ENCODE peak calls at places on chromosomes 11 and 22, in four cellular contexts. Q is mammary epithelial cell, B is psoas muscle, S is hepatocyte. G is an unnamed sample. For H3K27me3, the result is how much of the 10 kb centered on the place peaks cover.

GRCh38 chr22:22201925-22202343 is 42.7 kb upstream of the VPREB1 start:
- DNase-seq in Q (no peak), B (no peak), S (no peak), G (no peak)

GRCh38 chr11:6194065-6194581 is 4.9 kb upstream of the OR52W1 start:
- DNase-seq in Q (peak), B (no peak), S (no peak), G (no peak)

GRCh38 chr11:390175-390574 is 3.8 kb upstream of the PKP3 start:
- DNase-seq in Q (no peak), B (no peak), S (no peak), G (no peak)

GRCh38 chr11:66283461-66284105 is 5.4 kb downstream of the YIF1A start:
- DNase-seq in Q (no peak), B (no peak), S (no peak), G (no peak)

GRCh38 chr11:34168642-34169051 is 63.2 kb downstream of the NAT10 start:
- DNase-seq in Q (no peak), B (no peak), S (peak), G (no peak)

GRCh38 chr11:9069256-9069655 is 22.1 kb downstream of the SCUBE2 start:
- DNase-seq in Q (no peak), B (no peak), S (no peak), G (no peak)

GRCh38 chr11:57514538-57515331 is 767 bp downstream of the SLC43A1 start:
- DNase-seq in Q (no peak), B (peak), S (peak), G (peak)

GRCh38 chr22:43411981-43412807 is at the start of gene MPPED1:
- DNase-seq in Q (no peak), B (no peak), S (no peak), G (no peak)

GRCh38 chr11:13440100-13440855 is 22.7 kb downstream of the BTBD10 start:
- DNase-seq in Q (peak), B (peak), S (peak), G (peak)

GRCh38 chr11:109818303-109818702 is 274.9 kb upstream of the ZC3H12C start:
- DNase-seq in Q (no peak), B (no peak), S (no peak), G (no peak)

GRCh38 chr11:101553891-101554292 is 29.9 kb downstream of the TRPC6 start:
- DNase-seq in Q (no peak), B (no peak), S (no peak), G (no peak)

GRCh38 chr11:6111635-6112034 is 4.2 kb downstream of the OR56B4 start:
- DNase-seq in Q (no peak), B (no peak), S (no peak), G (no peak)

GRCh38 chr22:24147666-24148065 is 33.6 kb upstream of the SUSD2 start:
- DNase-seq in Q (no peak), B (no peak), S (no peak), G (no peak)

GRCh38 chr22:46027219-46028068 is 50.5 kb upstream of the WNT7B start:
- DNase-seq in Q (no peak), B (peak), S (peak), G (no peak)

GRCh38 chr11:96016978-96017502 is 93.1 kb upstream of the MTMR2 start:
- DNase-seq in Q (no peak), B (no peak), S (no peak), G (no peak)

GRCh38 chr11:128516467-128516778 is 70.9 kb downstream of the ETS1 start:
- DNase-seq in Q (no peak), B (no peak), S (no peak), G (no peak)

GRCh38 chr11:28887681-28888080 is 779.5 kb downstream of the METTL15 start:
- DNase-seq in Q (no peak), B (no peak), S (no peak), G (no peak)

GRCh38 chr11:77993902-77994301 is 566 bp downstream of the INTS4 start:
- DNase-seq in Q (no peak), B (no peak), S (no peak), G (no peak)

GRCh38 chr11:61545341-61545740 is 35.5 kb downstream of the SYT7 start:
- DNase-seq in Q (no peak), B (no peak), S (no peak), G (no peak)

GRCh38 chr11:112564228-112564955 is 303.7 kb upstream of the PLET1 start:
- DNase-seq in Q (peak), B (no peak), S (peak), G (peak)

DNA sequence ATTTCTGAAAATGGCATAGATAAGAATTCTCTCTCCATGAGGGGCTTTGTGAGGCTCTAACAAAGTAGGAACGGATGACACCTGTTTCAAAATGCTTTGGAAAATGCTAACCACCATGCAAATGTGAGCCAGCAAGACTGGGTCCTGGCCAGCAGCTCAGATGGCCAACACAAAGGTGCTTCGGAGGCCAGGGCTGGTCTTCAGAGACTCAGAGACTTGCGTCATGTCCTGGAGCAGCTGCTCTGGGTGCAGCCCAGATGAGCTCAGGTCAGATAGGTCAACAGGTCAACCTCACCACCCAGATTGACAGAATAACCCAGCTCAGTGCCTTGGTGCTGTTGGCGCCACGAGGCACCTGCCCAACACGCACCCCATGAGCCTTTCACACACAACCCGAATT is 12.0 kb upstream of the TMEM121B start:
- DNase-seq in Q (no peak), B (no peak), S (no peak), G (no peak)
- H3K27me3 ChIP-seq in Q (under half), B (under half), S (under half), G (under half)

DNA sequence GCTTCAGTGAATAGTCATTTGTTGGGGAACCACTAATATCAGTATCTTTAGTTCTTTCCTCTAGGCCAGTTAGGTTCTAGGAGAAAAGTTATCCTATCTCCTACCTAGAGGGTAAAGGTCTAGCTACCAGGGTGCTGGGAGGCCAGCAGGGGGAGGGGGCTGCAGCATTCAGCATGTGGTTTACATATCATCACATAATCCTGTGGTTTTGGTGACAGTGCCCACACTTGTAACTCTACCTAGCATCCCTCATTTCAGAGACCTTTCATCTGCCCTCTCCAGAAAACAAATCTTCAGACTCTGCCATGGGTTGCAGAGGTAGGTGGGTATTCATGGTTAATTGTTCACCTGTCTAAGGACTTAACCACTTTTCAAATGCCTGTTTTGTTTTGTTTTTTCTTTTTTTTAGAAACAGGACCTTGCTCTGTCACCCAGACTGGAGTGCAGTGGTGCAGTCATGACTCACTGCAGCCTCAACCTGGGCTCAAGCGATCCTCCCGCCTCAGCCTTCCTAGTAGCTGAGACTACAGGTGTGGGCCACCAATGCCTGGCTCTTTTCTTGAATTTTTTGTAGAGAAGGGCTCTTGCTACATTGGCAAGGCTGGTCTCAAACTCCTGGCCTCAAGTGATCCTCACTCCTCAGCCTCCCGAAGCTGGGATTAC is 146.8 kb downstream of the ENTHD1 start:
- DNase-seq in Q (no peak), B (no peak), S (no peak), G (no peak)
- H3K27me3 ChIP-seq in Q (under half), B (under half), S (under half), G (under half)

DNA sequence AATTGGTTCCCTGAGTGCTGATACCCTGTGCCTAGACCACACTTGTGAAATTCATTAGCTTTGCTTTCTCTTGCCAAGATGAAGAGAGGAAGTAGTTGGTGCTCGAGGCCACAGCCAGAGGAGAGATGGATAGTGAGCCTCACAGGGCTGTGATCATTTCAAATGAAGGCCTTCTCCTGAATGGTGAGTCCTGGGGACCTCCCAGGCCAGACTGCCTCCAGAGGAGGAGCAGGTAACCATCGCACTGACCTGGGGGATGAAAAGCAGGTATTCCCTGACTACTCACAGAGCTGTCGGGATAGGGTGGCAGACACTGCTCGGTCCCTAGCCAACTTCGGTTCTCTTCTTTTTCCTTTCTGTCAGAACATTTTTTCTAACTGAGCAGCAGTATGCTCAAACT is 4.8 kb upstream of the FXYD6 start:
- DNase-seq in Q (no peak), B (no peak), S (no peak), G (no peak)
- H3K27me3 ChIP-seq in Q (under half), B (under half), S (under half), G (under half)

GRCh38 chr22:27150530-27150909 is 493.1 kb downstream of the MIAT start:
- DNase-seq in Q (no peak), B (no peak), S (no peak), G (no peak)
- H3K27me3 ChIP-seq in Q (under half), B (under half), S (under half), G (under half)

GRCh38 chr11:131467645-131468270 is 97.3 kb downstream of the NTM start:
- DNase-seq in Q (no peak), B (no peak), S (no peak), G (no peak)

GRCh38 chr11:131473510-131473909 is 103.1 kb downstream of the NTM start:
- DNase-seq in Q (no peak), B (no peak), S (no peak), G (no peak)

GRCh38 chr11:131468565-131468964 is 98.2 kb downstream of the NTM start:
- DNase-seq in Q (no peak), B (no peak), S (no peak), G (no peak)

GRCh38 chr11:131471976-131472375 is 101.6 kb downstream of the NTM start:
- DNase-seq in Q (no peak), B (no peak), S (no peak), G (no peak)

GRCh38 chr11:131470526-131470925 is 100.1 kb downstream of the NTM start:
- DNase-seq in Q (no peak), B (no peak), S (no peak), G (no peak)
- H3K27me3 ChIP-seq in Q (under half), B (under half), S (under half), G (under half)

GRCh38 chr11:15075162-15075526 is 1.8 kb downstream of the CALCB start:
- DNase-seq in Q (no peak), B (no peak), S (no peak), G (no peak)

GRCh38 chr11:15074206-15075161 is 1.1 kb downstream of the CALCB start:
- DNase-seq in Q (peak), B (peak), S (peak), G (peak)

GRCh38 chr11:15071556-15072255 is 1.7 kb upstream of the CALCB start:
- DNase-seq in Q (no peak), B (no peak), S (no peak), G (no peak)

GRCh38 chr11:15073361-15074205 is at the start of gene CALCB:
- DNase-seq in Q (peak), B (no peak), S (peak), G (no peak)

DNA sequence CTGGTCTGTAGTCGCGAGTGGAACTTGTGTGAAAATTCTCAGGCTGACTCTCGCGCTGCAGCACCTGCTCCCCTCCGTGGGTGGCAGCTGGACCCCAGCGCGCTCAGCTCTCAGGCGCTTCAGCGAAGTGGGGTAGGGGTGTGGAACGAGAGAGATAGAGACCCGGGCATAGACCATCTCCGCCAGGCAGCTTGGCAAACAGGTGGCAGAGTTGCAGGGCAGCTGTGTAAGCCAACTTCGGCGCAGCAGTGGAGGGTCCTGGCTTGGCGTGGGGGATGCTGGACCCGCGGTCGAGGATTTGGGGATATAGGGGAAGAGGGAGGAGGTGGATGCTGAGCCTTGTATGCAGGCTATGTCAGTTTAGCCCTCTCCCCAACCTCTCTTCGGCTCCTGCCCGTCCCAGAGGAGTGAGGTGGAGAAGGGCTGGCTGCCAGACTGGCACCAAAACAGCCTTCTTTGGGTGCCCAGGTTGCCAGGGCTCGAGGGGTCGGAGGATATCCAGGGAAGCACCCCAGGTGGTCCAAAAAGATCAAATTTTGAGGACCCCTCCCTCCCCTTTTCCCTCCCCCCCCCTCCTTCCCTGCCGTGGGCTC is 746 bp upstream of the CALCB start:
- DNase-seq in Q (no peak), B (no peak), S (no peak), G (no peak)
- H3K27me3 ChIP-seq in Q (under half), B (half or more), S (under half), G (under half)

GRCh38 chr11:132242662-132243061 is 872.2 kb downstream of the NTM start:
- DNase-seq in Q (no peak), B (no peak), S (no peak), G (no peak)

GRCh38 chr11:132234878-132235277 is 864.5 kb downstream of the NTM start:
- DNase-seq in Q (peak), B (no peak), S (no peak), G (no peak)

DNA sequence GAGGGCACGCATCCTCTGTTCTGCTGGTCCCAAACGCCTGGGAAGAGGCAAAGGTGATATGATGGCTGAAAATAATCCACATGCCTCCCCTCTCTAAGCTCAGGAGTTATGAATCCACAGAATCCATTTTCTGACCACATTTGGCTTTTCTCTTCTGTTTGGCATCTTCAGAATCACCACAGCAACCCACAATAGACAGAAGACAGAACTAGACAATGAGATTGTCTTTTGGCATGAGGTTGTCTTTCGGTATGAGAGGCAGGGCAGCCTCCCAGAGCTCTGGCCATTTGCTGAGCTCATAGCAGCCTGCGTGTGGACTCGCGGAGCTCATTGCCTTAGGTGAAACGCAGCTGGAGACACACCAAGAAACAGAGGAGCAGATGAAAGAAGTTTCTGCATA is 867.9 kb downstream of the NTM start:
- DNase-seq in Q (no peak), B (no peak), S (no peak), G (no peak)
- H3K27me3 ChIP-seq in Q (under half), B (under half), S (under half), G (under half)

GRCh38 chr11:118176400-118177134 is at the start of gene SCN2B:
- DNase-seq in Q (no peak), B (no peak), S (no peak), G (no peak)
- H3K27me3 ChIP-seq in Q (under half), B (under half), S (under half), G (under half)